ENCODE peak calls at places on chromosomes 3 and 15, in nine cellular contexts. One of them, this sample, is unnamed.

GRCh38 chr15:88529021-88529630 is 17.4 kb downstream of the DET1 start:
- DNase-seq in A549: no peak
- DNase-seq in HCT116: no peak
- DNase-seq in SK-N-SH: no peak
- DNase-seq in GM23338: no peak
- DNase-seq in HepG2: no peak
- DNase-seq in K562: no peak
- DNase-seq in GM12878: no peak
- DNase-seq in Panc1: no peak
- DNase-seq in this sample: peak

GRCh38 chr15:45458746-45459403 is 63.7 kb downstream of the SLC30A4 start:
- DNase-seq in A549: no peak
- DNase-seq in HCT116: no peak
- DNase-seq in SK-N-SH: peak
- DNase-seq in GM23338: peak
- DNase-seq in HepG2: peak
- DNase-seq in K562: peak
- DNase-seq in GM12878: peak
- DNase-seq in Panc1: peak
- DNase-seq in this sample: peak

GRCh38 chr15:38745136-38745535 is 180.5 kb upstream of the RASGRP1 start:
- DNase-seq in A549: no peak
- DNase-seq in HCT116: no peak
- DNase-seq in SK-N-SH: no peak
- DNase-seq in GM23338: no peak
- DNase-seq in HepG2: no peak
- DNase-seq in K562: no peak
- DNase-seq in GM12878: no peak
- DNase-seq in Panc1: no peak
- DNase-seq in this sample: no peak

GRCh38 chr3:57142335-57142734 is 22.8 kb downstream of the IL17RD start:
- DNase-seq in A549: no peak
- DNase-seq in HCT116: no peak
- DNase-seq in SK-N-SH: no peak
- DNase-seq in GM23338: peak
- DNase-seq in HepG2: no peak
- DNase-seq in K562: no peak
- DNase-seq in GM12878: no peak
- DNase-seq in Panc1: no peak
- DNase-seq in this sample: no peak

GRCh38 chr15:79640206-79640605 is 208.1 kb downstream of the MINAR1 start:
- DNase-seq in A549: peak
- DNase-seq in HCT116: peak
- DNase-seq in SK-N-SH: no peak
- DNase-seq in GM23338: no peak
- DNase-seq in HepG2: peak
- DNase-seq in K562: no peak
- DNase-seq in GM12878: no peak
- DNase-seq in Panc1: peak
- DNase-seq in this sample: no peak

GRCh38 chr3:14461748-14462324 is 59.4 kb downstream of the SLC6A6 start:
- DNase-seq in A549: peak
- DNase-seq in HCT116: peak
- DNase-seq in SK-N-SH: peak
- DNase-seq in GM23338: peak
- DNase-seq in HepG2: peak
- DNase-seq in K562: peak
- DNase-seq in GM12878: no peak
- DNase-seq in Panc1: no peak
- DNase-seq in this sample: peak

GRCh38 chr15:56960116-56960515 is 41.7 kb downstream of the TCF12 start:
- DNase-seq in A549: no peak
- DNase-seq in HCT116: no peak
- DNase-seq in SK-N-SH: no peak
- DNase-seq in GM23338: no peak
- DNase-seq in HepG2: no peak
- DNase-seq in K562: no peak
- DNase-seq in GM12878: no peak
- DNase-seq in Panc1: no peak
- DNase-seq in this sample: no peak

GRCh38 chr15:38401716-38402115 is 52.2 kb upstream of the FAM98B start:
- DNase-seq in A549: no peak
- DNase-seq in HCT116: no peak
- DNase-seq in SK-N-SH: no peak
- DNase-seq in GM23338: no peak
- DNase-seq in HepG2: no peak
- DNase-seq in K562: no peak
- DNase-seq in GM12878: no peak
- DNase-seq in Panc1: no peak
- DNase-seq in this sample: no peak

GRCh38 chr3:33278106-33278672 is 947 bp downstream of the FBXL2 start:
- DNase-seq in A549: peak
- DNase-seq in HCT116: no peak
- DNase-seq in SK-N-SH: peak
- DNase-seq in GM23338: peak
- DNase-seq in HepG2: no peak
- DNase-seq in K562: no peak
- DNase-seq in GM12878: no peak
- DNase-seq in Panc1: no peak
- DNase-seq in this sample: no peak

GRCh38 chr3:153977148-153977547 is 144.0 kb upstream of the ARHGEF26 start:
- DNase-seq in A549: no peak
- DNase-seq in HCT116: no peak
- DNase-seq in SK-N-SH: no peak
- DNase-seq in GM23338: no peak
- DNase-seq in HepG2: no peak
- DNase-seq in K562: no peak
- DNase-seq in GM12878: no peak
- DNase-seq in Panc1: no peak
- DNase-seq in this sample: no peak

GRCh38 chr3:4848176-4848575 is 131.1 kb upstream of the BHLHE40 start:
- DNase-seq in A549: no peak
- DNase-seq in HCT116: no peak
- DNase-seq in SK-N-SH: no peak
- DNase-seq in GM23338: no peak
- DNase-seq in HepG2: no peak
- DNase-seq in K562: no peak
- DNase-seq in GM12878: no peak
- DNase-seq in Panc1: no peak
- DNase-seq in this sample: no peak

GRCh38 chr15:34243226-34243625 is 18.4 kb downstream of the EMC4 start:
- DNase-seq in A549: no peak
- DNase-seq in HCT116: no peak
- DNase-seq in SK-N-SH: no peak
- DNase-seq in GM23338: no peak
- DNase-seq in HepG2: no peak
- DNase-seq in K562: no peak
- DNase-seq in GM12878: no peak
- DNase-seq in Panc1: no peak
- DNase-seq in this sample: no peak

GRCh38 chr3:23217872-23218554 is 14.9 kb downstream of the UBE2E2 start:
- DNase-seq in A549: no peak
- DNase-seq in HCT116: no peak
- DNase-seq in SK-N-SH: no peak
- DNase-seq in GM23338: no peak
- DNase-seq in HepG2: no peak
- DNase-seq in K562: no peak
- DNase-seq in GM12878: no peak
- DNase-seq in Panc1: no peak
- DNase-seq in this sample: no peak

GRCh38 chr3:79367803-79368202 is 400.0 kb downstream of the ROBO1 start:
- DNase-seq in A549: no peak
- DNase-seq in HCT116: no peak
- DNase-seq in SK-N-SH: no peak
- DNase-seq in GM23338: no peak
- DNase-seq in HepG2: no peak
- DNase-seq in K562: no peak
- DNase-seq in GM12878: no peak
- DNase-seq in Panc1: no peak
- DNase-seq in this sample: no peak

GRCh38 chr3:127184870-127185216 is 8.1 kb upstream of the PRR23E start:
- DNase-seq in A549: no peak
- DNase-seq in HCT116: no peak
- DNase-seq in SK-N-SH: no peak
- DNase-seq in GM23338: no peak
- DNase-seq in HepG2: no peak
- DNase-seq in K562: no peak
- DNase-seq in GM12878: no peak
- DNase-seq in Panc1: no peak
- DNase-seq in this sample: no peak

GRCh38 chr3:88957751-88958452 is 149.5 kb upstream of the EPHA3 start:
- DNase-seq in A549: no peak
- DNase-seq in HCT116: no peak
- DNase-seq in SK-N-SH: no peak
- DNase-seq in GM23338: no peak
- DNase-seq in HepG2: no peak
- DNase-seq in K562: no peak
- DNase-seq in GM12878: no peak
- DNase-seq in Panc1: no peak
- DNase-seq in this sample: no peak

GRCh38 chr15:44181410-44181809 is 13.7 kb downstream of the FRMD5 start:
- DNase-seq in A549: no peak
- DNase-seq in HCT116: no peak
- DNase-seq in SK-N-SH: no peak
- DNase-seq in GM23338: no peak
- DNase-seq in HepG2: no peak
- DNase-seq in K562: no peak
- DNase-seq in GM12878: no peak
- DNase-seq in Panc1: no peak
- DNase-seq in this sample: no peak

GRCh38 chr3:11784962-11785361 is 61.7 kb downstream of the TAMM41 start:
- DNase-seq in A549: no peak
- DNase-seq in HCT116: no peak
- DNase-seq in SK-N-SH: peak
- DNase-seq in GM23338: peak
- DNase-seq in HepG2: no peak
- DNase-seq in K562: no peak
- DNase-seq in GM12878: no peak
- DNase-seq in Panc1: no peak
- DNase-seq in this sample: no peak

DNA sequence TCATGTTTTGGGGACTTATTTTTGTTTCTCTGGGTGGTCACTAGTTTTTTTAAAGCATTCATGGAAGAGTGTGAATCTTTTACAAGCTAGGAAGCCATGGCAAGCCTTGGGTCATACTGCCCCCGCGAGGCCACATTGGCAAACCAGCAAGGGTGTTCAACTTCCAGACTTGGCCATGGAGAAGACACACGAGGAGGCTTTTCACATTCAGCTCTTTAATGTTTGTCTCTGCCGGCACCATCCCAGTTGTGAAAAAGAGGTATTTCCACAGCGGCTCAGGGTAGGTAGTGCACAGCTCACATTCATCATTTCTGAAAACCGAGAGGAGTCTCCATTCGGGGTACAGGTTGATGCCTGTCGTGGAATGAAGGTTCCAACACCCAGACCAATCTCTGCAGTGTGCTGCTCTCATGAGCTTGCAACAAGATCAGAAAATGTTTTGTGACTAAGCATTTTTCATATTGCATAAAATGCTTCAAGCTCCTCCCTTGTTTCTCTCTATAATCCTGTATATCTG is 7.7 kb downstream of the CCR5 start:
- DNase-seq in A549: peak
- DNase-seq in HCT116: peak
- DNase-seq in SK-N-SH: peak
- DNase-seq in GM23338: peak
- DNase-seq in HepG2: peak
- DNase-seq in K562: peak
- DNase-seq in GM12878: no peak
- DNase-seq in Panc1: no peak
- DNase-seq in this sample: peak
- TF ChIP-seq CTCF in A549: peak
- TF ChIP-seq CTCF in HCT116: peak
- TF ChIP-seq CTCF in SK-N-SH: peak
- TF ChIP-seq CTCF in GM23338: peak
- TF ChIP-seq CTCF in HepG2: peak
- TF ChIP-seq CTCF in K562: peak
- TF ChIP-seq CTCF in GM12878: peak
- TF ChIP-seq CTCF in Panc1: peak
- TF ChIP-seq CTCF in this sample: peak

GRCh38 chr15:53351373-53351772 is 408.1 kb downstream of the WDR72 start:
- DNase-seq in A549: no peak
- DNase-seq in HCT116: peak
- DNase-seq in SK-N-SH: no peak
- DNase-seq in GM23338: no peak
- DNase-seq in HepG2: no peak
- DNase-seq in K562: no peak
- DNase-seq in GM12878: no peak
- DNase-seq in Panc1: no peak
- DNase-seq in this sample: no peak

GRCh38 chr15:53346583-53346982 is 412.9 kb downstream of the WDR72 start:
- DNase-seq in A549: no peak
- DNase-seq in HCT116: no peak
- DNase-seq in SK-N-SH: no peak
- DNase-seq in GM23338: no peak
- DNase-seq in HepG2: no peak
- DNase-seq in K562: no peak
- DNase-seq in GM12878: no peak
- DNase-seq in Panc1: no peak
- DNase-seq in this sample: no peak
- H3K4me3 ChIP-seq in A549: no peak
- H3K4me3 ChIP-seq in HCT116: no peak
- H3K4me3 ChIP-seq in SK-N-SH: no peak
- H3K4me3 ChIP-seq in GM23338: no peak
- H3K4me3 ChIP-seq in HepG2: no peak
- H3K4me3 ChIP-seq in K562: no peak
- H3K4me3 ChIP-seq in GM12878: no peak
- H3K4me3 ChIP-seq in Panc1: no peak
- H3K4me3 ChIP-seq in this sample: no peak

GRCh38 chr3:95280711-95281352 is 1218.0 kb downstream of the NSUN3 start:
- DNase-seq in A549: no peak
- DNase-seq in HCT116: no peak
- DNase-seq in SK-N-SH: no peak
- DNase-seq in GM23338: no peak
- DNase-seq in HepG2: no peak
- DNase-seq in K562: no peak
- DNase-seq in GM12878: no peak
- DNase-seq in Panc1: no peak
- DNase-seq in this sample: no peak
- TF ChIP-seq REST in A549: no peak
- TF ChIP-seq REST in HCT116: no peak
- TF ChIP-seq REST in SK-N-SH: no peak
- TF ChIP-seq REST in GM23338: no peak
- TF ChIP-seq REST in HepG2: no peak
- TF ChIP-seq REST in K562: no peak
- TF ChIP-seq REST in GM12878: no peak
- TF ChIP-seq REST in Panc1: no peak
- TF ChIP-seq REST in this sample: no peak

DNA sequence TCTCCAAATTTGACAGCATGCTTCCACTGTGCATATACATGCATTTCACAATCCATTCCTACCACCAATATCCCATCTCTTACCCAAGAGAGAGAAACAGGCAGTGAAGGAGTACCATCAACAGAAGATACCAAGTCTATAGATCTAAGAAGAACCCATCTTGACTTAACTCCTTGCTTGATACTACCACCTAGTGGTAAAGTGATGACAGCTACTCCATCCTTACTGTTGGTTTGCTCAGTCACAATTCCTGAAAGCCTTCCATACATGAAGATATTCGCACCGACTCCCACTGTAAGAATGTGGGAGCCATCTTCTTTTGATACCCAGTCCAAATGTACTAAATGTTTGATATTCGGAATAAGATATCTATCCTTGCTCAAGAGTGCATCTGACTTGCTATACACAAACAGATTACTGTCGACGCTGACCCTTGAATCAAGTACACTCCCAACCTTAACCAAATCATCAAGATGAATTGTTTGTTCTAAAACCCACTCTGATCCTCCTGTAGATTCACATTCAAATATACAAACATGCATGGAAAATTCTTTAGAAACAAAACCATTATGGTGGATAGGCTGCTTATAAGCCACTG is 123.1 kb downstream of the DMXL2 start:
- DNase-seq in A549: peak
- DNase-seq in HCT116: peak
- DNase-seq in SK-N-SH: peak
- DNase-seq in GM23338: peak
- DNase-seq in HepG2: peak
- DNase-seq in K562: peak
- DNase-seq in GM12878: no peak
- DNase-seq in Panc1: peak
- DNase-seq in this sample: peak
- TF ChIP-seq CTCF in A549: peak
- TF ChIP-seq CTCF in HCT116: peak
- TF ChIP-seq CTCF in SK-N-SH: peak
- TF ChIP-seq CTCF in GM23338: peak
- TF ChIP-seq CTCF in HepG2: peak
- TF ChIP-seq CTCF in K562: peak
- TF ChIP-seq CTCF in GM12878: peak
- TF ChIP-seq CTCF in Panc1: peak
- TF ChIP-seq CTCF in this sample: peak

This sample was measured in HL-60.